ENCODE peak calls at places on chromosomes 4 and X, in nine cellular contexts. Z is CD8-positive, alpha-beta T cell; E is stimulated activated naive CD4-positive, alpha-beta T cell; B is activated T-helper 1 cell treated with anti-CD3 and anti-CD28 coated beads, Interleukin-12 subunit alpha, Interleukin-12 subunit beta, Interleukin-2, Interleukin-4 antibody, amounts not matched to agents 30 ng/mL and 10 ng/mL and 1 ng/mL, durations not matched to agents 14 hours and 24 hours and 36 hours; N is kidney tubule cell; V is lower leg skin; F is Peyer's patch; Q is astrocyte of the spinal cord; I is EL. U is an unnamed sample.

GRCh38 chrX:16212436-16212835 is 45.2 kb downstream of the MAGEB17 start:
- DNase-seq in I (no peak), E (no peak), B (no peak), F (no peak), Z (no peak), Q (no peak), N (peak), V (no peak), U (no peak)

GRCh38 chr4:87529187-87529586 is at the start of gene SPARCL1:
- DNase-seq in V (no peak), Z (no peak), I (no peak), E (no peak), N (no peak), B (no peak), Q (no peak), F (no peak), U (no peak)

GRCh38 chr4:2817701-2818350 is 24.9 kb downstream of the SH3BP2 start:
- DNase-seq in N (peak), B (no peak), V (no peak), I (peak), E (no peak), Z (no peak), Q (no peak), F (peak), U (no peak)

GRCh38 chrX:67780694-67781109 is 236.9 kb downstream of the AR start:
- DNase-seq in I (peak), N (peak), E (no peak), F (peak), V (peak), Z (no peak), Q (peak), B (no peak), U (no peak)

GRCh38 chr4:138410266-138410665 is 168.1 kb upstream of the SLC7A11 start:
- DNase-seq in V (no peak), B (no peak), F (no peak), E (no peak), Z (no peak), Q (no peak), I (no peak), N (no peak), U (no peak)

GRCh38 chrX:2875798-2876399 is 47.2 kb downstream of the GYG2 start:
- DNase-seq in B (no peak), I (no peak), Z (no peak), N (peak), Q (peak), V (no peak), F (no peak), E (no peak), U (no peak)

GRCh38 chrX:1521459-1521956 is 15.5 kb downstream of the P2RY8 start:
- DNase-seq in I (no peak), Q (no peak), N (no peak), Z (peak), F (peak), E (peak), V (no peak), B (peak), U (peak)

GRCh38 chr4:153521467-153521866 is 55.3 kb downstream of the TMEM131L start:
- DNase-seq in B (no peak), E (no peak), V (no peak), I (no peak), F (no peak), Q (no peak), Z (no peak), N (no peak), U (no peak)

GRCh38 chr4:26557164-26557563 is 26.7 kb upstream of the TBC1D19 start:
- DNase-seq in E (no peak), Z (no peak), N (peak), F (no peak), B (no peak), Q (peak), I (peak), V (no peak), U (no peak)

GRCh38 chr4:72031868-72032619 is at the start of gene NPFFR2:
- DNase-seq in F (no peak), V (no peak), I (peak), E (no peak), Q (peak), B (no peak), N (peak), Z (no peak), U (no peak)

GRCh38 chr4:46250997-46251396 is 127.1 kb upstream of the GABRG1 start:
- DNase-seq in F (no peak), I (no peak), V (no peak), E (no peak), Z (no peak), Q (no peak), N (no peak), B (no peak), U (no peak)

GRCh38 chr4:127204326-127204725 is 428.4 kb upstream of the INTU start:
- DNase-seq in F (no peak), V (no peak), B (no peak), I (no peak), N (no peak), E (no peak), Q (no peak), Z (no peak), U (no peak)

GRCh38 chr4:8919651-8920288 is 48.1 kb upstream of the HMX1 start:
- DNase-seq in V (no peak), F (no peak), I (no peak), N (no peak), B (no peak), Z (no peak), E (no peak), Q (no peak), U (no peak)

GRCh38 chr4:61408163-61408562 is 208.0 kb downstream of the ADGRL3 start:
- DNase-seq in Q (no peak), B (no peak), V (no peak), F (no peak), I (no peak), Z (no peak), E (no peak), N (no peak), U (no peak)

GRCh38 chrX:112704226-112704625 is 24.5 kb upstream of the LHFPL1 start:
- DNase-seq in E (no peak), B (no peak), F (no peak), I (no peak), Q (no peak), N (no peak), Z (no peak), V (no peak), U (no peak)

GRCh38 chr4:7185487-7186030 is 6.8 kb upstream of the SORCS2 start:
- DNase-seq in B (no peak), I (no peak), Z (no peak), V (no peak), F (peak), E (no peak), N (no peak), Q (no peak), U (no peak)

GRCh38 chr4:27574743-27575142 is 714.1 kb downstream of the STIM2 start:
- DNase-seq in V (no peak), B (no peak), Q (no peak), Z (no peak), N (no peak), E (no peak), F (no peak), I (no peak), U (no peak)

GRCh38 chr4:38145741-38146140 is 185.5 kb downstream of the PTTG2 start:
- DNase-seq in E (no peak), V (no peak), I (peak), B (no peak), N (no peak), Q (peak), F (no peak), Z (no peak), U (no peak)

GRCh38 chr4:108355523-108356208 is 186.9 kb upstream of the LEF1 start:
- DNase-seq in Z (no peak), I (no peak), Q (no peak), V (no peak), E (peak), N (no peak), F (no peak), B (peak), U (no peak)

GRCh38 chrX:115952417-115953092 is 218.0 kb upstream of the AGTR2 start:
- DNase-seq in B (no peak), N (no peak), Z (no peak), I (no peak), E (no peak), V (no peak), Q (no peak), F (no peak), U (no peak)

GRCh38 chrX:153634832-153635231 is 12.2 kb upstream of the DUSP9 start:
- DNase-seq in V (no peak), F (no peak), B (no peak), E (no peak), I (no peak), Q (no peak), N (no peak), Z (no peak), U (no peak)

GRCh38 chr4:81404294-81404693 is 67.4 kb downstream of the RASGEF1B start:
- DNase-seq in I (no peak), N (no peak), Q (no peak), Z (no peak), B (no peak), F (no peak), V (no peak), E (no peak), U (no peak)

GRCh38 chr4:47839259-47839658 is 1.4 kb upstream of the CORIN start:
- DNase-seq in N (peak), F (no peak), E (no peak), Q (peak), I (peak), B (no peak), Z (no peak), V (peak), U (peak)

GRCh38 chr4:15562114-15562513 is 92.4 kb downstream of the CC2D2A start:
- DNase-seq in I (no peak), B (no peak), E (no peak), N (peak), Q (no peak), F (no peak), Z (no peak), V (no peak), U (no peak)

GRCh38 chr4:85751907-85752306 is 277.0 kb downstream of the ARHGAP24 start:
- DNase-seq in B (no peak), F (no peak), I (no peak), Z (no peak), V (no peak), N (no peak), Q (no peak), E (no peak), U (no peak)

GRCh38 chrX:28124416-28124815 is 143.2 kb upstream of the DCAF8L1 start:
- DNase-seq in B (no peak), Q (no peak), I (no peak), E (no peak), V (no peak), Z (no peak), N (peak), F (no peak), U (no peak)

GRCh38 chr4:10809905-10810304 is 125.3 kb upstream of the CLNK start:
- DNase-seq in F (no peak), E (no peak), B (no peak), I (no peak), N (no peak), Z (no peak), V (no peak), Q (peak), U (no peak)

GRCh38 chr4:52095374-52095773 is 44.3 kb downstream of the SPATA18 start:
- DNase-seq in E (no peak), I (no peak), V (no peak), Z (no peak), F (no peak), Q (no peak), B (no peak), N (no peak), U (no peak)

GRCh38 chrX:32873786-32874185 is 337.6 kb downstream of the DMD start:
- DNase-seq in B (no peak), Q (no peak), E (no peak), N (no peak), I (no peak), F (no peak), V (no peak), Z (no peak), U (no peak)

GRCh38 chr4:119835511-119835910 is 206.9 kb upstream of the PDE5A start:
- DNase-seq in Z (no peak), B (no peak), E (no peak), Q (peak), V (no peak), N (no peak), I (no peak), F (no peak), U (no peak)

GRCh38 chr4:735583-735982 is 30.0 kb downstream of the PCGF3 start:
- DNase-seq in B (no peak), F (no peak), E (no peak), Q (no peak), Z (no peak), I (no peak), V (no peak), N (no peak), U (no peak)

GRCh38 chrX:65705439-65705838 is 38.0 kb downstream of the MSN start:
- DNase-seq in I (no peak), Z (no peak), Q (no peak), B (no peak), V (no peak), F (no peak), N (no peak), E (no peak), U (peak)

GRCh38 chrX:71543316-71543715 is 10.4 kb downstream of the OGT start:
- DNase-seq in N (peak), V (no peak), Z (no peak), F (no peak), I (peak), E (no peak), Q (peak), B (no peak), U (no peak)

GRCh38 chr4:37073226-37073840 is 171.2 kb upstream of the NWD2 start:
- DNase-seq in Z (no peak), F (no peak), V (no peak), I (no peak), N (no peak), E (no peak), Q (no peak), B (no peak), U (no peak)